ENCODE peak calls at places on chromosomes 6 and 20, in five cellular contexts. B is epithelial cell of esophagus, A is foreskin fibroblast, H is endothelial cell of umbilical vein, V is adrenal gland. F is an unnamed sample.

GRCh38 chr6:20444786-20445271 is 43.1 kb downstream of the E2F3 start:
- DNase-seq in B (peak; percentile 41), A (peak; percentile 20), H (no peak), V (no peak), F (no peak)

GRCh38 chr20:33908351-33908750 is 85.4 kb upstream of the RALY start:
- DNase-seq in B (no peak), A (peak; percentile 42), H (no peak), V (no peak), F (peak; percentile 75)

GRCh38 chr6:80185492-80185891 is 79.0 kb downstream of the BCKDHB start:
- DNase-seq in B (no peak), A (no peak), H (no peak), V (no peak), F (no peak)

GRCh38 chr6:158170656-158171081 is 2.5 kb downstream of the GTF2H5 start:
- DNase-seq in B (peak; percentile 50), A (peak; percentile 90), H (peak; percentile 45), V (no peak), F (peak; percentile 77)

GRCh38 chr6:155486795-155487294 is 31.2 kb upstream of the NOX3 start:
- DNase-seq in B (no peak), A (no peak), H (no peak), V (no peak), F (no peak)

GRCh38 chr6:118776607-118777549 is 117.1 kb upstream of the ASF1A start:
- DNase-seq in B (peak; percentile 78), A (peak; percentile 87), H (peak; percentile 84), V (peak; percentile 84), F (peak; percentile 72)

GRCh38 chr6:31172973-31173384 is 2.5 kb upstream of the POU5F1 start:
- DNase-seq in B (no peak), A (no peak), H (no peak), V (no peak), F (no peak)

GRCh38 chr6:143586557-143586956 is 75.0 kb upstream of the FUCA2 start:
- DNase-seq in B (no peak), A (no peak), H (no peak), V (no peak), F (no peak)

GRCh38 chr6:7463785-7464184 is 74.2 kb downstream of the RIOK1 start:
- DNase-seq in B (peak; percentile 84), A (peak; percentile 67), H (no peak), V (no peak), F (no peak)

GRCh38 chr6:90413867-90414266 is 117.2 kb upstream of the BACH2 start:
- DNase-seq in B (peak; percentile 18), A (peak; percentile 18), H (no peak), V (no peak), F (no peak)

GRCh38 chr6:45877970-45878590 is 137.6 kb downstream of the CLIC5 start:
- DNase-seq in B (no peak), A (no peak), H (no peak), V (no peak), F (no peak)

DNA sequence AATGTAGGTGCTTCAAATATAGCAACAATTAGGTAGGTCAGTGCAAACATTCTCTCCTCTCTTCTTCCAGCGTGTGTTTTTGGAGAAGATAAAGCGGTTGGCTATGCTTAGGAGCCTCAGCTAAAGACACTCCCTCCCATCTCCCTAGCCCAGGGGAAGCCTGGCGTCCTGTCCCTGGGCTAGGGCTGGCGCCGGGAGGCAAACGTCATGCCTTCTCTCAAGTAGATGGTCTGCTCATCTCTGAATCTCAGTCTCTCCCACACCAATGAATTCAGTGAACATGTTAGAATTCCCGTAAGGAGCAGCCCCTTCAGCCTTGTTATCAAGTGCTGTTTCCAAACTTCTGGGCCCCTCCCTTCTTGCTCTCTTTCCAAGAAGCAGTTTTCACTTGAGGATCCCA is 142.8 kb downstream of the CLIC5 start:
- DNase-seq in B (no peak), A (no peak), H (no peak), V (no peak), F (no peak)
- TF ChIP-seq CTCF in B (no peak), A (no peak), H (no peak), V (no peak), F (no peak)

GRCh38 chr6:137708481-137708880 is 158.6 kb upstream of the TNFAIP3 start:
- DNase-seq in B (no peak), A (no peak), H (no peak), V (no peak), F (no peak)
- TF ChIP-seq CTCF in B (no peak), A (no peak), H (no peak), V (no peak), F (no peak)

GRCh38 chr6:154448448-154449096 is 61.9 kb downstream of the CNKSR3 start:
- DNase-seq in B (peak; percentile 18), A (peak; percentile 79), H (peak; percentile 77), V (no peak), F (peak; percentile 41)
- TF ChIP-seq CTCF in B (peak; percentile 11), A (no peak), H (peak; percentile 29), V (no peak), F (peak; percentile 58)

DNA sequence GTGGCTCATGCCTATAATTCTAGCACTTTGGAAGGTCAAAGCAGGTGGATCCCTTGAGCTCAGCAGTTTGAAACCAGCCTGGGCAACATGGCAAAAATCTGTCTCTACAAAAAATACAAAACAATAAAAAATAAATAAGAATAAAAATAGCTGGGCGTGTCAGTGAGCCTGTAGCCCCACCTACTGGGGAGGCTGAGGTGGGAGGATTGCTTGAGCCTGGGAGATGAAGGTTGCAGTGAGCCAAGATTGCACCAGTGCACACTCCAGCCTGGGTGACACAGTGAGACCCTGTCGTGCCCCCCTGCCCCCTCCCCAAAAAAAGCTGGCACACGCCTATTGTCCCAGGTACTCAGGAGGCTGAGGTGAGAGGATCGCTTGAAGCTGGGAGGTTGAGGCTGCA is 35.1 kb upstream of the SRPK1 start:
- DNase-seq in B (no peak), A (no peak), H (no peak), V (no peak), F (no peak)
- TF ChIP-seq CTCF in B (peak; percentile 34), A (peak; percentile 16), H (peak; percentile 27), V (no peak), F (peak; percentile 45)

GRCh38 chr6:89161326-89162046 is 15.6 kb downstream of the PM20D2 start:
- DNase-seq in B (no peak), A (peak; percentile 18), H (no peak), V (no peak), F (no peak)
- TF ChIP-seq CTCF in B (no peak), A (no peak), H (no peak), V (no peak), F (no peak)

GRCh38 chr20:55974491-55975202 is 30.7 kb downstream of the CBLN4 start:
- DNase-seq in B (no peak), A (no peak), H (no peak), V (no peak), F (no peak)

GRCh38 chr20:55977723-55978481 is 27.4 kb downstream of the CBLN4 start:
- DNase-seq in B (no peak), A (no peak), H (no peak), V (peak; percentile 18), F (no peak)

GRCh38 chr20:55978550-55978949 is 26.8 kb downstream of the CBLN4 start:
- DNase-seq in B (no peak), A (no peak), H (no peak), V (no peak), F (no peak)
- TF ChIP-seq CTCF in B (no peak), A (no peak), H (no peak), V (no peak), F (no peak)